ENCODE peak calls at places on chromosomes 13 and 19, in six cellular contexts. T, Y, K, B, W and P are unnamed samples.
A peak's percentile ranks its signal among the peaks of the same experiment; 100 is the strongest.

GRCh38 chr19:28492201-28492600 is 720.8 kb downstream of the UQCRFS1 start:
- DNase-seq in K (no peak), Y (no peak), T (no peak), B (no peak), W (no peak), P (no peak)

GRCh38 chr13:61202042-61202441 is 213.6 kb downstream of the PCDH20 start:
- DNase-seq in T (no peak), W (no peak), B (no peak), Y (no peak), K (no peak), P (no peak)

GRCh38 chr19:17796013-17796837 is 1.3 kb downstream of the B3GNT3 start:
- DNase-seq in T (no peak), B (peak; percentile 67), W (no peak), K (no peak), Y (no peak), P (no peak)

GRCh38 chr13:41668130-41668757 is 210.9 kb downstream of the RGCC start:
- DNase-seq in K (peak; percentile 70), T (peak; percentile 96), W (peak; percentile 75), Y (peak; percentile 69), B (peak; percentile 39), P (peak; percentile 97)

GRCh38 chr19:35908977-35909683 is 1.0 kb upstream of the TYROBP start:
- DNase-seq in K (peak; percentile 73), W (no peak), B (no peak), T (no peak), Y (no peak), P (no peak)

GRCh38 chr13:110551284-110551683 is 10.2 kb downstream of the RAB20 start:
- DNase-seq in W (no peak), T (no peak), K (no peak), B (no peak), Y (no peak), P (no peak)

GRCh38 chr19:49997709-49998108 is 27.5 kb downstream of the VRK3 start:
- DNase-seq in B (peak; percentile 41), T (peak; percentile 32), W (peak; percentile 30), K (no peak), Y (peak; percentile 64), P (peak; percentile 28)

GRCh38 chr13:80962855-80963254 is 621.9 kb upstream of the SPRY2 start:
- DNase-seq in Y (peak; percentile 46), K (no peak), T (peak; percentile 28), W (no peak), B (no peak), P (no peak)

GRCh38 chr13:25632166-25632888 is 260.6 kb downstream of the ATP8A2 start:
- DNase-seq in B (no peak), T (no peak), Y (no peak), W (no peak), K (no peak), P (no peak)

GRCh38 chr13:77990973-77991372 is 72.3 kb upstream of the EDNRB start:
- DNase-seq in W (no peak), B (no peak), T (no peak), K (no peak), Y (no peak), P (no peak)

GRCh38 chr19:39858541-39858940 is 12.4 kb upstream of the FBL start:
- DNase-seq in W (no peak), T (peak; percentile 93), Y (no peak), B (no peak), K (no peak), P (peak; percentile 73)

GRCh38 chr19:48768989-48769713 is 13.8 kb downstream of the FGF21 start:
- DNase-seq in T (peak; percentile 41), B (no peak), Y (no peak), K (no peak), W (no peak), P (no peak)

GRCh38 chr19:17953869-17954268 is 13.0 kb upstream of the KCNN1 start:
- DNase-seq in T (no peak), K (no peak), W (no peak), Y (no peak), B (no peak), P (peak; percentile 30)

GRCh38 chr13:64457976-64458375 is 2772.2 kb downstream of the PCDH9 start:
- DNase-seq in T (peak; percentile 80), W (no peak), Y (no peak), B (no peak), K (no peak), P (no peak)

GRCh38 chr19:4369109-4369887 is 25.9 kb downstream of the MPND start:
- DNase-seq in T (peak; percentile 34), W (no peak), B (peak; percentile 38), Y (no peak), K (peak; percentile 44), P (no peak)

GRCh38 chr13:101757446-101758039 is 305.1 kb downstream of the ITGBL1 start:
- DNase-seq in W (peak; percentile 57), Y (peak; percentile 3), T (peak; percentile 58), K (no peak), B (no peak), P (peak; percentile 19)

GRCh38 chr13:113582841-113583631 is 1.5 kb upstream of the TFDP1 start:
- DNase-seq in W (no peak), K (no peak), T (no peak), Y (no peak), B (no peak), P (no peak)

GRCh38 chr19:33394723-33395560 is 21.4 kb downstream of the CEBPG start:
- DNase-seq in B (no peak), K (no peak), Y (no peak), T (no peak), W (no peak), P (no peak)

GRCh38 chr19:50332264-50333038 is 3.3 kb upstream of the KCNC3 start:
- DNase-seq in Y (no peak), W (no peak), K (no peak), T (no peak), B (peak; percentile 33), P (peak; percentile 53)

GRCh38 chr13:87814444-87814843 is 143.3 kb downstream of the SLITRK5 start:
- DNase-seq in K (no peak), B (no peak), T (no peak), W (no peak), Y (no peak), P (no peak)

GRCh38 chr13:85896516-85897450 is 97.6 kb upstream of the SLITRK6 start:
- DNase-seq in B (no peak), W (no peak), Y (peak; percentile 30), K (no peak), T (no peak), P (no peak)

GRCh38 chr19:34336781-34337271 is 28.2 kb upstream of the GPI start:
- DNase-seq in T (peak; percentile 35), W (no peak), K (peak; percentile 48), Y (peak; percentile 28), B (peak; percentile 36), P (peak; percentile 65)

GRCh38 chr19:48664476-48664875 is 8.3 kb downstream of the NTN5 start:
- DNase-seq in B (no peak), T (no peak), Y (no peak), K (no peak), W (no peak), P (no peak)

GRCh38 chr13:31134055-31134711 is 27.5 kb downstream of the HSPH1 start:
- DNase-seq in K (no peak), W (no peak), Y (no peak), T (no peak), B (no peak), P (no peak)

GRCh38 chr19:10416083-10416379 is 4.3 kb upstream of the PDE4A start:
- DNase-seq in B (no peak), W (no peak), T (no peak), Y (no peak), K (no peak), P (no peak)

GRCh38 chr13:59391696-59392095 is 772.0 kb downstream of the DIAPH3 start:
- DNase-seq in Y (peak; percentile 58), K (peak; percentile 75), W (peak; percentile 19), B (peak; percentile 39), T (peak; percentile 74), P (peak; percentile 89)

GRCh38 chr19:45250832-45251451 is at the start of gene MARK4:
- DNase-seq in T (peak; percentile 45), W (no peak), Y (peak; percentile 86), B (peak; percentile 52), K (peak; percentile 29), P (peak; percentile 77)

GRCh38 chr13:64684685-64685431 is 2545.3 kb downstream of the PCDH9 start:
- DNase-seq in T (peak; percentile 55), Y (no peak), K (no peak), W (no peak), B (no peak), P (no peak)